ENCODE peak calls at places on chromosomes 11 and 22, in ten cellular contexts. O, W, U, S, Y, A, M, Z, K and I are unnamed samples.

GRCh38 chr11:122097419-122098001 is 18.5 kb downstream of the BLID start:
- DNase-seq in A (no peak), W (no peak), Z (no peak), U (no peak), Y (no peak), O (no peak), S (no peak), K (no peak), M (no peak), I (no peak)

GRCh38 chr22:48950151-48950915 is 877.3 kb downstream of the BRD1 start:
- DNase-seq in W (peak; percentile 25), M (no peak), S (peak; percentile 64), Y (no peak), U (peak; percentile 58), O (no peak), Z (no peak), A (no peak), K (no peak), I (no peak)

GRCh38 chr11:35193767-35194166 is 54.8 kb downstream of the CD44 start:
- DNase-seq in M (no peak), O (no peak), U (no peak), Z (no peak), K (no peak), A (no peak), W (no peak), S (no peak), Y (no peak), I (peak; percentile 30)

GRCh38 chr11:30560345-30561106 is 25.6 kb downstream of the MPPED2 start:
- DNase-seq in S (no peak), M (no peak), Z (no peak), Y (no peak), A (no peak), U (no peak), W (no peak), K (no peak), O (no peak), I (no peak)

GRCh38 chr11:72430743-72431570 is 3.4 kb downstream of the CLPB start:
- DNase-seq in S (peak; percentile 83), W (peak; percentile 59), K (peak; percentile 59), M (peak; percentile 41), O (peak; percentile 67), U (no peak), A (peak; percentile 16), Y (no peak), Z (no peak), I (no peak)

GRCh38 chr11:117238221-117238620 is 5.8 kb downstream of the RNF214 start:
- DNase-seq in M (no peak), W (no peak), Z (no peak), U (no peak), Y (no peak), S (no peak), O (no peak), K (no peak), A (no peak), I (no peak)

GRCh38 chr22:31106651-31107205 is 640 bp downstream of the SELENOM start:
- DNase-seq in U (peak; percentile 82), Y (no peak), O (no peak), M (no peak), A (no peak), W (no peak), S (peak; percentile 85), Z (no peak), K (no peak), I (no peak)

GRCh38 chr11:115764172-115764571 is 260.0 kb upstream of the CADM1 start:
- DNase-seq in A (no peak), Y (no peak), W (no peak), M (no peak), K (no peak), O (no peak), Z (no peak), S (peak; percentile 50), U (no peak), I (no peak)

GRCh38 chr11:119149371-119150275 is 771 bp downstream of the ABCG4 start:
- DNase-seq in O (no peak), Y (no peak), U (no peak), M (no peak), A (peak; percentile 24), Z (no peak), K (peak; percentile 39), W (peak; percentile 39), S (no peak), I (no peak)

GRCh38 chr11:2855162-2855561 is 30.4 kb downstream of the CDKN1C start:
- DNase-seq in Y (no peak), K (no peak), M (no peak), Z (no peak), W (no peak), O (no peak), A (no peak), S (no peak), U (no peak), I (no peak)

GRCh38 chr22:30305906-30306628 is 16.8 kb upstream of the CASTOR1 start:
- DNase-seq in W (no peak), K (no peak), A (no peak), U (no peak), O (peak; percentile 40), M (no peak), Z (no peak), Y (no peak), S (no peak), I (no peak)

GRCh38 chr11:79139900-79140299 is 300.9 kb downstream of the TENM4 start:
- DNase-seq in S (no peak), M (no peak), Z (no peak), K (no peak), W (no peak), A (no peak), Y (no peak), O (no peak), U (no peak), I (no peak)

GRCh38 chr22:26314656-26315055 is 114.4 kb upstream of the ASPHD2 start:
- DNase-seq in U (no peak), Y (no peak), K (no peak), M (no peak), A (no peak), O (no peak), W (no peak), S (peak; percentile 9), Z (no peak), I (no peak)

GRCh38 chr22:46370584-46371373 is 35.3 kb downstream of the TRMU start:
- DNase-seq in Z (no peak), A (no peak), O (no peak), W (no peak), M (peak; percentile 62), Y (no peak), K (no peak), S (no peak), U (no peak), I (peak; percentile 39)

GRCh38 chr11:12120031-12121008 is 9.9 kb downstream of the MICAL2 start:
- DNase-seq in Y (no peak), Z (no peak), U (no peak), O (no peak), S (no peak), K (no peak), M (no peak), A (no peak), W (no peak), I (no peak)

GRCh38 chr11:86418929-86419328 is 44.2 kb downstream of the CCDC81 start:
- DNase-seq in Y (no peak), A (no peak), K (no peak), S (no peak), Z (no peak), W (no peak), O (no peak), M (no peak), U (no peak), I (no peak)
- TF ChIP-seq CTCF in Y (peak; percentile 24), A (peak; percentile 48), K (no peak), S (no peak), Z (no peak), W (peak; percentile 58), O (no peak), M (no peak), U (no peak), I (no peak)

DNA sequence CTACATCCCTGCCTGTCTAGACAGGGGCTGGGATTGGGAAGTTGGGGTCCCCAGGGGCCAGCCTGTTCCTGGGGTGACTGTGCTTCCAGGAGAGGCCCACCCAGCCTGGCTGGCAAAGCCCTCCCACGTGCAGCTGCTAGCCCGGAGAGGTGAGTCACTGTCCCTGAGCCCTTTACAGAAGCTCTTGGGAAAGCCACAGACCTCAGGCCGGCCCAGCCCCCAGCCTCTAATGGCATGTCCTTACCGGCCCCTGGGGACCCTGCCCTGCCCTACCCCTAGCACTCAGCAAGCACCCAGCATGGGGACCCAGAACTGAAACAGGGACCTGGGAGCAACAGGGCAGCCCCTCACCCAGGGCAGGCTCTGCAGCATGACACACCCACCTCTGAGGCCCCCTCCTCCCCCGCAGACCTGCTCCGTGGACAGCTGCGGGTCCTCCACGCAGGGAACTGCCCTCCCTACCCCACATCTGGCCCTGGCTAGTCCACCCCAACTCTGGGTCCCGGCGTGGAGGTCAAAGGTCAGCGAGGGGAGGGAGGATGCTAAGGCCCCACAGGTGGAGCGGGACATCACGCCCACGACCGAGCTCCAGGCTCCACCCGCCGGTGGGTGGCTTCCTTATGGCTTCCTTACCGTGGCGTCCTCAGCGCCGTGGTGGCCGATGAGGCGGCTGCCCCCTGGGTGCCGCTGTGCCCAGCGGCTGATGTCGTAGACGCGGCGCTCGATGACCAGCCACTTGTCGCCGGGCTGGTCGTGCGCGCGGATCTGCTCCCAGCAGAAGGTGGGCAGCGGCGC is 612 bp downstream of the FADS3 start:
- DNase-seq in S (peak; percentile 94), M (peak; percentile 59), W (peak; percentile 61), A (no peak), K (peak; percentile 63), U (peak; percentile 87), O (peak; percentile 61), Y (no peak), Z (peak; percentile 64), I (peak; percentile 40)
- TF ChIP-seq CTCF in S (no peak), M (no peak), W (no peak), A (peak; percentile 35), K (no peak), U (no peak), O (no peak), Y (no peak), Z (no peak), I (no peak)

GRCh38 chr22:24437820-24438328 is 10.5 kb downstream of the ADORA2A start:
- DNase-seq in O (peak; percentile 78), S (no peak), M (no peak), W (no peak), A (no peak), Y (no peak), U (no peak), Z (no peak), K (peak; percentile 73), I (no peak)
- TF ChIP-seq CTCF in O (peak; percentile 34), S (no peak), M (no peak), W (peak; percentile 44), A (no peak), Y (peak; percentile 30), U (no peak), Z (no peak), K (peak; percentile 19), I (no peak)

GRCh38 chr11:132186699-132187098 is 816.3 kb downstream of the NTM start:
- DNase-seq in K (no peak), U (no peak), O (no peak), M (no peak), Z (no peak), S (no peak), Y (no peak), A (peak; percentile 6), W (peak; percentile 39), I (no peak)
- TF ChIP-seq CTCF in K (no peak), U (no peak), O (no peak), M (no peak), Z (no peak), S (no peak), Y (peak; percentile 55), A (peak; percentile 46), W (peak; percentile 71), I (no peak)